ENCODE peak calls at places on chromosome 12, in four cellular contexts. One of them, this sample, is unnamed.

GRCh38 chr12:6684609-6685008 is 4.6 kb downstream of the ZNF384 start:
- DNase-seq in H9: no peak
- DNase-seq in trophoblast cell: peak; percentile 63
- DNase-seq in IMR-90: peak; percentile 16
- DNase-seq in this sample: peak; percentile 56

GRCh38 chr12:108374596-108375320 is 35.6 kb upstream of the CMKLR1 start:
- DNase-seq in H9: no peak
- DNase-seq in trophoblast cell: no peak
- DNase-seq in IMR-90: no peak
- DNase-seq in this sample: no peak

GRCh38 chr12:84276215-84276614 is 636.4 kb downstream of the SLC6A15 start:
- DNase-seq in H9: no peak
- DNase-seq in trophoblast cell: no peak
- DNase-seq in IMR-90: peak; percentile 0
- DNase-seq in this sample: peak; percentile 55

GRCh38 chr12:6529291-6529737 is 5.0 kb upstream of the GAPDH start:
- DNase-seq in H9: no peak
- DNase-seq in trophoblast cell: no peak
- DNase-seq in IMR-90: no peak
- DNase-seq in this sample: peak; percentile 61

GRCh38 chr12:13275366-13275765 is 78.8 kb downstream of the EMP1 start:
- DNase-seq in H9: no peak
- DNase-seq in trophoblast cell: no peak
- DNase-seq in IMR-90: no peak
- DNase-seq in this sample: no peak

GRCh38 chr12:84604541-84604940 is 308.1 kb downstream of the SLC6A15 start:
- DNase-seq in H9: no peak
- DNase-seq in trophoblast cell: no peak
- DNase-seq in IMR-90: no peak
- DNase-seq in this sample: no peak

GRCh38 chr12:46964496-46965098 is 114.8 kb upstream of the PCED1B start:
- DNase-seq in H9: peak; percentile 68
- DNase-seq in trophoblast cell: peak; percentile 84
- DNase-seq in IMR-90: peak; percentile 64
- DNase-seq in this sample: peak; percentile 97

GRCh38 chr12:63164911-63165310 is 13.9 kb upstream of the AVPR1A start:
- DNase-seq in H9: no peak
- DNase-seq in trophoblast cell: no peak
- DNase-seq in IMR-90: no peak
- DNase-seq in this sample: no peak

GRCh38 chr12:64572241-64572640 is 38.1 kb upstream of the RASSF3 start:
- DNase-seq in H9: no peak
- DNase-seq in trophoblast cell: peak; percentile 92
- DNase-seq in IMR-90: no peak
- DNase-seq in this sample: no peak

GRCh38 chr12:6161124-6161882 is 36.8 kb upstream of the VWF start:
- DNase-seq in H9: peak; percentile 36
- DNase-seq in trophoblast cell: no peak
- DNase-seq in IMR-90: peak; percentile 92
- DNase-seq in this sample: no peak

GRCh38 chr12:47312794-47313426 is 233.2 kb upstream of the AMIGO2 start:
- DNase-seq in H9: no peak
- DNase-seq in trophoblast cell: no peak
- DNase-seq in IMR-90: no peak
- DNase-seq in this sample: no peak

GRCh38 chr12:119179335-119180021 is 747 bp downstream of the HSPB8 start:
- DNase-seq in H9: peak; percentile 80
- DNase-seq in trophoblast cell: peak; percentile 85
- DNase-seq in IMR-90: peak; percentile 70
- DNase-seq in this sample: peak; percentile 96

GRCh38 chr12:96063046-96063445 is 27.7 kb upstream of the LTA4H start:
- DNase-seq in H9: no peak
- DNase-seq in trophoblast cell: no peak
- DNase-seq in IMR-90: peak; percentile 25
- DNase-seq in this sample: no peak

GRCh38 chr12:63809566-63809965 is 29.9 kb downstream of the RXYLT1 start:
- DNase-seq in H9: no peak
- DNase-seq in trophoblast cell: no peak
- DNase-seq in IMR-90: no peak
- DNase-seq in this sample: no peak

GRCh38 chr12:119322324-119322723 is 12.2 kb upstream of the CCDC60 start:
- DNase-seq in H9: no peak
- DNase-seq in trophoblast cell: no peak
- DNase-seq in IMR-90: no peak
- DNase-seq in this sample: no peak

GRCh38 chr12:121802485-121802842 is 1.3 kb upstream of the SETD1B start:
- DNase-seq in H9: no peak
- DNase-seq in trophoblast cell: no peak
- DNase-seq in IMR-90: no peak
- DNase-seq in this sample: no peak

GRCh38 chr12:32139064-32139421 is 32.4 kb downstream of the BICD1 start:
- DNase-seq in H9: no peak
- DNase-seq in trophoblast cell: no peak
- DNase-seq in IMR-90: peak; percentile 66
- DNase-seq in this sample: peak; percentile 52

GRCh38 chr12:6538420-6539275 is 4.3 kb downstream of the GAPDH start:
- DNase-seq in H9: peak; percentile 74
- DNase-seq in trophoblast cell: peak; percentile 49
- DNase-seq in IMR-90: peak; percentile 60
- DNase-seq in this sample: peak; percentile 74

GRCh38 chr12:65923228-65923627 is 98.9 kb downstream of the HMGA2 start:
- DNase-seq in H9: no peak
- DNase-seq in trophoblast cell: no peak
- DNase-seq in IMR-90: no peak
- DNase-seq in this sample: no peak

DNA sequence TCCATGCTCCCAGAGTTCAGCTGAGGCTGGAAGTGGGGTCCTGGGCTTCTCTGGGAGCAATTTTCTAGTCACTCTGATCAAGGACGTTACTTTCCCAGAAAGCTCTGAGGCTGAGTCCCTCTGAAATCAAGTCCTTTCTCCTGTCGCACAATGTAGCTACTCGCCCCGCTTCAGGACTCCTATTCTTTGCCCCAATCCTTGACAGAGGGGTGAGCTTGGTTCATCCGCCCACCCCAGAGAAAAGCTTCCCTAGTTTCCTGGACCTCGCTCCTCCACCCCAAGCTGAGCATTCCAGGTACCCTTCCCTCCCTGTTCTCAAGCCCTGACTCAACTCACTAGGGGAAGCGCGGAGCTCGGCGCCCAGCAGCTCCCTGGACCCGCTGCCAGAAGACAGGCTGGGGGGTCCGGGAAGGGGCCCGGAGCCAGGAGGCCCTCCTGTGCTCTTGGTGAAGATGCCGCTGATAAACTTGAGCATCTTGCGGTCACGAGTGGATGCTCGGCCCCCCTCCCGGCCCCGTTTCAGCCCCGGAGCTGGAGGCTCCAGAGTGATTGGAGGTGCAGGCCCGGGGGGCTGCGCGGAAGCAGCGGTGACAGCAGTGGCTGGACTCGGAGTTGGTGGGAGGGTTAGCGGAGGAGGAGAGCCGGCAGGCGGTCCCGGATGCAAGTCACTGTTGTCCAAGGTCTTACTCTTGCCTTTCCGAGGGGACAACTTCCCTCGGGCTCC is 1.6 kb downstream of the AGAP2 start:
- DNase-seq in H9: peak; percentile 56
- DNase-seq in trophoblast cell: no peak
- DNase-seq in IMR-90: no peak
- DNase-seq in this sample: no peak
- H3K23ac ChIP-seq in H9: no peak overlapping the region
- H3K23ac ChIP-seq in trophoblast cell: no peak overlapping the region
- H3K23ac ChIP-seq in IMR-90: peak overlapping the region; percentile 89
- H3K23ac ChIP-seq in this sample: peak overlapping the region; percentile 66

GRCh38 chr12:132153501-132154340 is 9.5 kb downstream of the NOC4L start:
- DNase-seq in H9: peak; percentile 95
- DNase-seq in trophoblast cell: peak; percentile 78
- DNase-seq in IMR-90: peak; percentile 61
- DNase-seq in this sample: peak; percentile 96

GRCh38 chr12:132156145-132156709 is 12.0 kb downstream of the NOC4L start:
- DNase-seq in H9: no peak
- DNase-seq in trophoblast cell: no peak
- DNase-seq in IMR-90: no peak
- DNase-seq in this sample: no peak

GRCh38 chr12:132154341-132154761 is 10.1 kb downstream of the NOC4L start:
- DNase-seq in H9: no peak
- DNase-seq in trophoblast cell: peak; percentile 27
- DNase-seq in IMR-90: no peak
- DNase-seq in this sample: peak; percentile 22

GRCh38 chr12:132156926-132157325 is 12.7 kb downstream of the NOC4L start:
- DNase-seq in H9: no peak
- DNase-seq in trophoblast cell: no peak
- DNase-seq in IMR-90: no peak
- DNase-seq in this sample: no peak

GRCh38 chr12:132154941-132155770 is 10.9 kb downstream of the NOC4L start:
- DNase-seq in H9: no peak
- DNase-seq in trophoblast cell: peak; percentile 16
- DNase-seq in IMR-90: no peak
- DNase-seq in this sample: peak; percentile 29
- H3K23ac ChIP-seq in H9: no peak overlapping the region
- H3K23ac ChIP-seq in trophoblast cell: no peak overlapping the region
- H3K23ac ChIP-seq in IMR-90: no peak overlapping the region
- H3K23ac ChIP-seq in this sample: no peak overlapping the region

GRCh38 chr12:131673519-131674265 is 37.2 kb upstream of the SFSWAP start:
- DNase-seq in H9: no peak
- DNase-seq in trophoblast cell: peak; percentile 52
- DNase-seq in IMR-90: peak; percentile 10
- DNase-seq in this sample: no peak
- H3K23ac ChIP-seq in H9: no peak overlapping the region
- H3K23ac ChIP-seq in trophoblast cell: no peak overlapping the region
- H3K23ac ChIP-seq in IMR-90: no peak overlapping the region
- H3K23ac ChIP-seq in this sample: no peak overlapping the region

GRCh38 chr12:89709994-89710872 is 1.6 kb upstream of the ATP2B1 start:
- DNase-seq in H9: peak; percentile 74
- DNase-seq in trophoblast cell: peak; percentile 85
- DNase-seq in IMR-90: peak; percentile 54
- DNase-seq in this sample: no peak
- H3K23ac ChIP-seq in H9: no peak overlapping the region
- H3K23ac ChIP-seq in trophoblast cell: no peak overlapping the region
- H3K23ac ChIP-seq in IMR-90: peak overlapping the region; percentile 72
- H3K23ac ChIP-seq in this sample: peak overlapping the region; percentile 6

DNA sequence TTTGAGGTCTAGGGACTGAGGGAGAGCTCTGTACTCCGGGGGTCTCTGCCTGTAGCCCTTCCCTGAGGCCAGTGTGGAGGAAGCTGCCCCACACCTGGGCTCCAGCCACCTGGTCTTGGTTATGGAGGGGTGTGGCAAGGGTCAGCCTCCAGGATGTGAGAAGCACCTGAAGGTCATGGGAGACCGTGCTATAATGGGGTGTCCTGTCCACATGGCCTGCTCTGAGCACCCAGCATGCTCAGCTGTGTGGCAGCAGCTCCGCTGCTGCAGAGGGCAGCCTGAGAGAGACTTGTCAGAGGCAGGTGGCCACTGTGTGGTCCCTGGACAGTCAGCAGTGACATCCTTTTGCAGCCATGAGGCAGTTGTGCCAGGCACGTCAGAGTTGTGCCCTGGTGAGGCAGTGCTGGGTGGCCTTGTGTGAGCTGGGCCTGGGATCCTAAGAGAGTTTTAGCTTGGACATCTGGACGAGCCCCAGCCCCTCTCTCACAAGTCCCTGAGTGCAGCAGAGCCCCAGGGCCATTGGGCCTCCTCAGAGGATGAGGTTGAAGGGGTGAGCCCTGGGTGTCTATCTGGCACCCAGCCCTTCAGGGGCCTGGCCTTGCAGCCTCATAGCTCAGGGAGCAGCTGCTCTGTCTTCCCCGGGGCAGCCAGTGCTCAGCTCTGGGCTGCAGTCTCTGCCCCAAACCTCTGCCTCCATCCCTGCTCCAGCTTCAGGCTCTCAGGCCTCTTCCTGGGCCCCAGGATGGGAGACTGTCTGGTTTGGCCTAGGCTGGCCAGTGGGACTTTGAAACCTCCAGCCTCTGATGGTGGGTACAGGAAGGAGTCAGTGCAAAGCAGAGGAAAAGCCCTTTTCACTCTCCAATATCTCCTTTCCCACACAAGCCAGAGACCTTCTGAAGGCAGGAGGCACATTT is 7.4 kb upstream of the ATG101 start:
- DNase-seq in H9: no peak
- DNase-seq in trophoblast cell: no peak
- DNase-seq in IMR-90: no peak
- DNase-seq in this sample: no peak
- H3K23ac ChIP-seq in H9: no peak overlapping the region
- H3K23ac ChIP-seq in trophoblast cell: no peak overlapping the region
- H3K23ac ChIP-seq in IMR-90: no peak overlapping the region
- H3K23ac ChIP-seq in this sample: no peak overlapping the region

GRCh38 chr12:50926415-50926814 is 25.9 kb upstream of the HIGD1C start:
- DNase-seq in H9: no peak
- DNase-seq in trophoblast cell: no peak
- DNase-seq in IMR-90: no peak
- DNase-seq in this sample: no peak
- H3K23ac ChIP-seq in H9: no peak overlapping the region
- H3K23ac ChIP-seq in trophoblast cell: no peak overlapping the region
- H3K23ac ChIP-seq in IMR-90: no peak overlapping the region
- H3K23ac ChIP-seq in this sample: no peak overlapping the region

DNA sequence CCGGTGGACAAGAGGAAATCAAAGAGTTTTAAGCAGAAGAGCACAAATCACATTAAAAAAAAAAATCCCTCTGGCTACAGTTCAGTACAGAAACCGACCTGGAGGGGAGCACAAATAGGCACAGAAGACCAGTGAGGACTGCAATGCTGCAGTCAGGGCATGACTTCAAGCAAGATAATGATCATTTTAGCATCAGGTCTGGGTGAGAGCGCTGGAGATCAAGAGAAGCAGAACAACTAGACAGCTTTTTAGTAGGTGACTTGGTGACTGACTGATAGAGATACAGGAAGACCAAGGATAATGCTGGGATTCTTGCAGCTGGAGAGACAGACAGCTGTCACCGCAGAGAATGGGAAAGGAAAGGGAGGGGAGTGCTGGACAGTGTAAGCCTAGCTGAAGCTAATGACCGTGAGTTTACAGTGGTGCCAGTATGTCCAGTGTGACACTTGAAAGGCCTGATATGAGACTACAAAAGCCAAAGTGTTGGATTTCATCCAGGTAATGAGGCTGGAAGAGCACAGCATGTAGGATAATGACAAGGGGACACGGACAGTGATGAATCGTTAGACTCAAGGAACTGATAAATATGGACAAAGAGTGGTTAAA is 5.6 kb downstream of the NFYB start:
- DNase-seq in H9: no peak
- DNase-seq in trophoblast cell: no peak
- DNase-seq in IMR-90: no peak
- DNase-seq in this sample: no peak
- H3K23ac ChIP-seq in H9: no peak overlapping the region
- H3K23ac ChIP-seq in trophoblast cell: no peak overlapping the region
- H3K23ac ChIP-seq in IMR-90: peak overlapping the region; percentile 87
- H3K23ac ChIP-seq in this sample: no peak overlapping the region